ENCODE peak calls at places on chromosome 16, in ten cellular contexts. W is OCI-LY7; L is cardiac muscle cell; I is HCT116; K is H7; Y is foreskin fibroblast; R is left ventricle myocardium inferior; D is right lobe of liver; Q is CD4-positive, alpha-beta memory T cell; F is cardiac fibroblast. C is an unnamed sample.

GRCh38 chr16:12208341-12209035 is 232.0 kb downstream of the SNX29 start:
- DNase-seq in W (no peak), L (no peak), I (no peak), K (no peak), Y (peak), R (no peak), D (no peak), Q (no peak), F (peak), C (no peak)

GRCh38 chr16:89095401-89095974 is 1.8 kb downstream of the ACSF3 start:
- DNase-seq in W (peak), L (no peak), I (no peak), K (peak), Y (no peak), R (no peak), D (no peak), Q (no peak), F (no peak), C (no peak)

GRCh38 chr16:12176051-12176450 is 199.5 kb downstream of the SNX29 start:
- DNase-seq in W (no peak), L (no peak), I (no peak), K (no peak), Y (no peak), R (no peak), D (no peak), Q (no peak), F (no peak), C (no peak)

GRCh38 chr16:1096164-1097082 is at the start of gene C1QTNF8:
- DNase-seq in W (no peak), L (no peak), I (no peak), K (peak), Y (no peak), R (no peak), D (no peak), Q (no peak), F (no peak), C (no peak)

GRCh38 chr16:70685938-70686375 is at the start of gene MTSS2:
- DNase-seq in W (no peak), L (peak), I (peak), K (peak), Y (peak), R (peak), D (peak), Q (no peak), F (peak), C (peak)

GRCh38 chr16:71354156-71354555 is 4.4 kb upstream of the CALB2 start:
- DNase-seq in W (no peak), L (no peak), I (no peak), K (no peak), Y (no peak), R (no peak), D (no peak), Q (no peak), F (no peak), C (no peak)

GRCh38 chr16:72072514-72073342 is 9.7 kb downstream of the HPR start:
- DNase-seq in W (no peak), L (peak), I (no peak), K (no peak), Y (peak), R (no peak), D (no peak), Q (no peak), F (no peak), C (peak)

GRCh38 chr16:50302472-50303005 is 36.2 kb downstream of the ADCY7 start:
- DNase-seq in W (no peak), L (no peak), I (no peak), K (peak), Y (no peak), R (no peak), D (no peak), Q (no peak), F (no peak), C (no peak)

GRCh38 chr16:89200124-89200849 is at the start of gene SLC22A31:
- DNase-seq in W (no peak), L (no peak), I (no peak), K (peak), Y (no peak), R (no peak), D (no peak), Q (no peak), F (no peak), C (no peak)

GRCh38 chr16:24544640-24545039 is 5.3 kb downstream of the RBBP6 start:
- DNase-seq in W (no peak), L (no peak), I (no peak), K (no peak), Y (peak), R (no peak), D (no peak), Q (no peak), F (peak), C (peak)

GRCh38 chr16:85948870-85949269 is 49.9 kb downstream of the IRF8 start:
- DNase-seq in W (no peak), L (no peak), I (no peak), K (no peak), Y (no peak), R (no peak), D (no peak), Q (no peak), F (no peak), C (no peak)

GRCh38 chr16:85945424-85945751 is 46.4 kb downstream of the IRF8 start:
- DNase-seq in W (no peak), L (no peak), I (no peak), K (no peak), Y (no peak), R (no peak), D (no peak), Q (no peak), F (no peak), C (no peak)

GRCh38 chr16:85944572-85945423 is 45.8 kb downstream of the IRF8 start:
- DNase-seq in W (peak), L (no peak), I (no peak), K (no peak), Y (no peak), R (no peak), D (peak), Q (no peak), F (no peak), C (no peak)

GRCh38 chr16:85947511-85948509 is 48.8 kb downstream of the IRF8 start:
- DNase-seq in W (peak), L (no peak), I (no peak), K (no peak), Y (no peak), R (no peak), D (no peak), Q (peak), F (no peak), C (no peak)

DNA sequence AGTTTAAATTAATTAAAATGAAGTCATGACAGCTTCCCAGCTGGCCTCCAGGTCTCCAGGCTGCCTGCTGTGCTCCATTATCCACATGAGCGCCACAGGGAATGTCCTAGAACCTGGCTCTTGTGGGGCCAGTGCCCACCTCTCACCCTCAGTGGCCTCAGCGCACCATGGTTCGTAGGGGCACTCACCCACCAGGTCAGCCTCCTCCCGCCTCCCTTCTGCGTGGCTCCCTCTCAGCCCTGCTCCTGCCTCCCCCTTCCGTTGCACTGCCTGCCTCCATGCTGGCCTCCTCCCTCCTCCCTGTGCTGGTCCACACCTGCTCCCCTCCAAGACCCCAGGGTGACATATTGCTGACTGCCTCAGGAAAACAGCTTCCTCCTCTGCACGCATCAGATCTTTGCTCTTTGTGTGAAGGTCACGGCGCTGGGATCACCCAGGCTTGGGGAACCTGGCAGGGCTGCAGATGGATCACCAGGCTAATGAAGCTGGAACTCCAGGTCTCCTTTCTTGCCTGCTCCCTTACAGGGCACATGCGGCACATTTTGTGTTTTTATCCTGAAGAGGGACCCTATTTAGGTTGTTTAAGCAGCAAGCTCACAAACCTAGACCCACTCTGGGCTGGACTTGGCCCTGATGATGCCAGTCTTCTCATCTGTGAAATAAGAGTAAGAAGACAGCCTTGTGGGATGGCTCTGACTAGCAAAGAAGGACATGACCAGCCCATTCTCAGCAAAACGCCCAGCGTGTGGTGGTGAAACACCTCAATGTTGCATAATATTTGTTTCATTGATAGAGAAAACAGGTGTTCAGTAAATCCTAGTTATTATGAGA is 47.9 kb downstream of the IRF8 start:
- DNase-seq in W (no peak), L (no peak), I (no peak), K (no peak), Y (no peak), R (no peak), D (peak), Q (no peak), F (no peak), C (no peak)
- H3K4me3 ChIP-seq in W (no peak), L (no peak), I (no peak), K (no peak), Y (no peak), R (no peak), D (no peak), Q (peak), F (no peak), C (no peak)

GRCh38 chr16:3115011-3115410 is 2.6 kb downstream of the ZNF205 start:
- DNase-seq in W (no peak), L (no peak), I (no peak), K (peak), Y (no peak), R (no peak), D (no peak), Q (no peak), F (no peak), C (no peak)

GRCh38 chr16:3112058-3112880 is at the start of gene ZNF205:
- DNase-seq in W (no peak), L (peak), I (no peak), K (peak), Y (peak), R (peak), D (peak), Q (no peak), F (peak), C (peak)

GRCh38 chr16:3113765-3114479 is 1.5 kb downstream of the ZNF205 start:
- DNase-seq in W (no peak), L (no peak), I (no peak), K (peak), Y (peak), R (no peak), D (no peak), Q (no peak), F (no peak), C (no peak)

GRCh38 chr16:3115561-3115960 is 3.2 kb downstream of the ZNF205 start:
- DNase-seq in W (no peak), L (no peak), I (no peak), K (peak), Y (no peak), R (no peak), D (no peak), Q (no peak), F (no peak), C (no peak)

GRCh38 chr16:3112881-3113574 is 642 bp downstream of the ZNF205 start:
- DNase-seq in W (no peak), L (peak), I (no peak), K (peak), Y (peak), R (no peak), D (no peak), Q (no peak), F (no peak), C (peak)
- H3K4me3 ChIP-seq in W (peak), L (peak), I (peak), K (peak), Y (peak), R (peak), D (peak), Q (no peak), F (peak), C (peak)

GRCh38 chr16:53097190-53097589 is 42.4 kb downstream of the CHD9 start:
- DNase-seq in W (no peak), L (no peak), I (no peak), K (no peak), Y (no peak), R (no peak), D (no peak), Q (no peak), F (no peak), C (no peak)
- H3K4me3 ChIP-seq in W (no peak), L (no peak), I (no peak), K (no peak), Y (no peak), R (no peak), D (no peak), Q (no peak), F (no peak), C (no peak)

DNA sequence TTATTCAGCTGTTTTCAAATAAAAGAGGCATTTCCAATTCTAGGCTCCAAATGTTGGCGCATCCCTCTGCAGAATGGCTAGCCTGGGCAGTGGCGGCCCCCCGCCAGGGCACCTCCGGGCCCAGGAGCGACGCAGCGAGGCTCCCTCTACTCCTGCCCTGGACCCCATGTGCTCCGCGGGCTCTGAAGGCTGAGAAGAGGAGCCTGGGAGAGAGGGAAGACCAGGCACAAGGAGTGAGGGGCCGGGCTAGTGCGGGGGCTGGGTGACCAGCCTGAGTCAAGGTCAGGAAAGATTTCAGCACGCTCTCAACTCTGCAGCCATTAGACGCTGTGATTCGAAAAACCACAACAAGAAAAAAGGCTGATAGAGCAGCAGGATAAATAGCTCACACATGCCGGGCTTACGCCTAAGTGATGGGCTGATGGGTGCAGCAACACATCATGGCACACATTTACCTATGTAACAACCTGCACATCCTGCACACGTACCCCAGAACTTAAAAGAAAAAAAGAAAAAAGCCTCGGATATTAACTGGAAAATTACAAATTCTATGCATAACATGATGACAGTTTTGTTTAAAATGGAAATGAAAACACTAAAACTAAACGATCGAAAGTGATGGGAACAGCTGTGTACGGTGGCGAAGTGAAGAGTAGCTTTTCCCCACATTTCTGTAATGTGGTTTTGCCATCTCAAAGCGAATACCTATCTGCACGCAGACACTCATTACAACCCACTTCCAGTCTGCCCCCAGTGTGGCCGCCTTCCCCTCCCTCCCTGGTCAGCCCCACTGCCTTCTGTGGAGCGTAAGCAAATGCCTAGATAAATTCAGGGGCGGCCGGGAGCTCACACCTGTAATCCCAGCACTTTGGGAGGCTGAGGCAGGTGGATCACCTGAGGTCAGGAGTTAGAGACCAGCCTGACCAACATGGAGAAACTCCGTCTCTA is 44.4 kb downstream of the MAP1LC3B start:
- DNase-seq in W (no peak), L (peak), I (no peak), K (peak), Y (peak), R (no peak), D (no peak), Q (no peak), F (peak), C (peak)
- H3K4me3 ChIP-seq in W (no peak), L (no peak), I (no peak), K (no peak), Y (no peak), R (peak), D (no peak), Q (peak), F (peak), C (peak)

DNA sequence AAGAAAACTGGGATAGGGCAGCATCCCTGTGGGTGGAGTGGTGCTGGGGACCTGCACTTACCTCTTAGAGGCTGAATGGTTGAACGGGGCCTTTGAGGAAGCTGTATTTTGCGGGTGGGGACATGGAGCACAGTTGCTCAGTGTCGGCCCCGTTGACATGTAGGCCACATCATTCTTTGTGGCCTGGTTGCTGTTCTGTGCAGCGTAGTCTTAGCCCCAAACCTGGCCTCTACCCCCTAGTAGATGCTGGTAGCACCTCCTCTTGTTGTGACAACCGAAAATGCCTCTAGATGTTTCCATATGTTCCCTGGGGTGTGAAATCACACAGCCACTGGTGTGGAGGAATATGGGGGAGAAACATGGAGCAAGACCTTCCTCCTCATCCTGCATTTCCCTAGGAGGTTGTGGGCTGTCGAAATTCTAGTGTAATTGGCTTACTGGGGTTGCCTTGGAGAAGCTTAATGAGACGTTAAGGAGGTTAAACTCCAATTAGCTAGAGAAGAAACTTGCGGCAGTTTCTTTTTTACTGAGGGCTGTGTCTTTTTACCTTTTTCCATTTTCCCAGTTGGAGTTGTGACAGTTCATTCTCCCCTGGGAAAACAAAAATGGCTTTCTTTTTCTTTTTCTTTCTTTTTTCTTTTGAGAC is 9.4 kb downstream of the ABCC1 start:
- DNase-seq in W (no peak), L (no peak), I (no peak), K (no peak), Y (no peak), R (no peak), D (no peak), Q (no peak), F (no peak), C (no peak)
- H3K4me3 ChIP-seq in W (no peak), L (no peak), I (no peak), K (no peak), Y (no peak), R (no peak), D (no peak), Q (no peak), F (no peak), C (no peak)

DNA sequence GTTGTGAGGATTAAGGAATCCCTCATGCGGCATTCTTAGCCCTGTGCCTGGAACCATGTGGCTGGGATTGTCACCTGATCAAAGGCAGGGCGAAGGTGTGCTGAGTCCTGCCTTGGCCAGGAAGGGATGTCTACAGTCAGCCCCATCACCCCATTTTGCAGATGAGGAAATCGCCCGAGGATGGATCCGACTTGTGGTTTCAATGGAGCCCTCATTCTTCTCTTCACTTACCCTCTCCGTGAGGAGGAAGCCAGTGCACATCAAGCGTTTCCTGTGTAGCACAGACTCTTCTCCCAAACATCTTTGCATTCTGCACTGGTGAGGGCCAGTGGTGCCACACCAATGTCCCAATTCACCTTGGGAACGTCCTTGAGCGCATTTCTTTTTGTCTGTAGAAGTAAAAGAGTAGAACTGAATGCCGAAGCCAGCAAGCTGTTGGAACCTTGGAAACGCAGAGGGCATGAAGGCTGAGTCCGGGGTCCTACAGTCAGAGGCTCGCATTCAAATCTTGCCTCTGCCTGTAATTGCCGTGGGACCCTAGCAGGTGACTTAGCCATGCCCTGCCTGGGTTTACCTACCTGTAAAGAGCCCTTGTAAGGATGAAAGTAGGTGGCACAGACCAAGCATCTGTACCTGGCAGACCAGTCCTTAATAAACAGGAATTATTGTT is 85.4 kb downstream of the IRF8 start:
- DNase-seq in W (no peak), L (no peak), I (no peak), K (no peak), Y (no peak), R (no peak), D (peak), Q (no peak), F (no peak), C (no peak)
- H3K4me3 ChIP-seq in W (no peak), L (no peak), I (no peak), K (no peak), Y (no peak), R (no peak), D (no peak), Q (no peak), F (no peak), C (no peak)

DNA sequence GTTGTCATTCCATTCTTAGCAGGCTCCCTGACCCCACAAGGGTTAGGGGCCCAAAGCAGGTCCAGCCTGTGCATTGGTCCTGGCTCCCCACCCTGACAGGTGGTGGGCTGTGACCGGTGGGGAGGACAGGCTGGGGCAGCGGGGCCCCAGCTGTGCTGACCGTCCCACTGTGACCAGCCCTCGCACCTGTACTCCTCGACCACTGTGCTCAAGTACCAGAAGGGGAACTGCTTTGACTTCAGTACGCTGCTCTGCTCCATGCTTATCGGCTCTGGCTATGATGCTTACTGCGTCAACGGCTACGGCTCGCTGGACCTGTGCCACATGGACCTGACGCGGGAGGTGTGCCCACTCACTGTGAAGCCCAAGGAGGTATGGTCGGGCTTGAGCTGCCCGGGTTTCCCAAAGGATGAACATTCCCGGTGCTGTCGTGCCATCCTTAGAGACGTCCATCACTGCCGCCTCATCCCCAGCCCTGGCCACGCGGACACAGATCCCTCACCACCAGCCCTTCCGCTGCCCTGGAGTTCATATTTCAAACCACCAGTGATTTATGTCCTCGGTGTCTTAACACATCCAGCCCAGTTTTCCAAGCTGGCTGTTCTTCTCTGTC is 7.3 kb downstream of the DRC7 start:
- DNase-seq in W (no peak), L (no peak), I (no peak), K (peak), Y (no peak), R (no peak), D (no peak), Q (no peak), F (no peak), C (no peak)
- H3K4me3 ChIP-seq in W (no peak), L (no peak), I (no peak), K (no peak), Y (no peak), R (no peak), D (no peak), Q (no peak), F (no peak), C (no peak)

DNA sequence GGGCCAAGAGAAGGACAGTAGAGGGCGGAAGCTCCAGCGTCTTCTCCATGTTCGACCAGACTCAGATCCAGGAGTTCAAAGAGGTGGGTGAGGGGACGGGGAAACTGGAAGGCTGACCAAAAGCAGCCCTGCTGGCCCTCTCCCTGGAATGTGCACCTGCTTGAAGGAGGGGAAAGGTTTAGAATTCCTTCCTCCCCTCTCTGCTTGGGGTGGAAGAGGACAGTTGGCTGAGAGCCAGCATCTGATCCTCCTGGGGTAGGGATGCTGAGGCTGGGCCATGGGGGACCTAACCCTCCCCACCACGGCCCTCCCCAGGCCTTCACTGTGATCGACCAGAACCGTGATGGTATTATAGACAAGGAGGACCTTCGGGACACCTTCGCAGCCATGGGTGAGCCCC is 1.2 kb downstream of the MYL11 start:
- DNase-seq in W (no peak), L (no peak), I (no peak), K (no peak), Y (no peak), R (no peak), D (no peak), Q (no peak), F (no peak), C (no peak)
- H3K4me3 ChIP-seq in W (no peak), L (no peak), I (no peak), K (no peak), Y (no peak), R (no peak), D (no peak), Q (no peak), F (no peak), C (no peak)

C was measured in fibroblast of pulmonary artery.